ENCODE peak calls at places on chromosome 7, in four cellular contexts. T, L, S and U are unnamed samples.

GRCh38 chr7:24018331-24018730 is 265.7 kb upstream of the NPY start:
- DNase-seq in T (no peak), L (no peak), S (no peak), U (no peak)

GRCh38 chr7:68776326-68776725 is 821.9 kb upstream of the AUTS2 start:
- DNase-seq in T (no peak), L (no peak), S (no peak), U (no peak)

GRCh38 chr7:134823400-134823799 is 44.0 kb downstream of the CALD1 start:
- DNase-seq in T (peak), L (no peak), S (no peak), U (no peak)

GRCh38 chr7:158549176-158549833 is 38.3 kb downstream of the PTPRN2 start:
- DNase-seq in T (no peak), L (peak), S (no peak), U (no peak)

GRCh38 chr7:152579070-152579469 is 96.9 kb downstream of the XRCC2 start:
- DNase-seq in T (no peak), L (peak), S (no peak), U (no peak)

GRCh38 chr7:18890134-18890533 is 227.3 kb downstream of the TWIST1 start:
- DNase-seq in T (peak), L (no peak), S (peak), U (no peak)

GRCh38 chr7:109003742-109004141 is 434.1 kb downstream of the DNAJB9 start:
- DNase-seq in T (no peak), L (no peak), S (peak), U (no peak)

GRCh38 chr7:76071316-76072242 is 23.7 kb downstream of the MDH2 start:
- DNase-seq in T (peak), L (no peak), S (no peak), U (no peak)

GRCh38 chr7:46133741-46134140 is 212.7 kb upstream of the IGFBP3 start:
- DNase-seq in T (no peak), L (no peak), S (no peak), U (no peak)

GRCh38 chr7:79951415-79951814 is 183.2 kb upstream of the GNAI1 start:
- DNase-seq in T (no peak), L (no peak), S (no peak), U (no peak)

GRCh38 chr7:95066736-95067530 is 159.5 kb downstream of the PPP1R9A start:
- DNase-seq in T (peak), L (no peak), S (peak), U (no peak)

GRCh38 chr7:133139350-133139749 is 57.5 kb upstream of the CHCHD3 start:
- DNase-seq in T (peak), L (peak), S (peak), U (no peak)

GRCh38 chr7:54987772-54988171 is 31.0 kb upstream of the EGFR start:
- DNase-seq in T (no peak), L (no peak), S (no peak), U (no peak)

GRCh38 chr7:45680776-45681175 is 106.6 kb downstream of the ADCY1 start:
- DNase-seq in T (no peak), L (no peak), S (no peak), U (no peak)

GRCh38 chr7:33339074-33339805 is 209.9 kb downstream of the BBS9 start:
- DNase-seq in T (no peak), L (peak), S (peak), U (no peak)

GRCh38 chr7:40221836-40222235 is 87.0 kb downstream of the SUGCT start:
- DNase-seq in T (peak), L (no peak), S (no peak), U (no peak)

GRCh38 chr7:2357165-2357564 is 2.5 kb downstream of the EIF3B start:
- DNase-seq in T (no peak), L (peak), S (no peak), U (no peak)

GRCh38 chr7:19080076-19080475 is 37.4 kb downstream of the TWIST1 start:
- DNase-seq in T (no peak), L (no peak), S (no peak), U (no peak)

GRCh38 chr7:150791304-150791703 is 8.9 kb downstream of the TMEM176B start:
- DNase-seq in T (no peak), L (no peak), S (no peak), U (no peak)

GRCh38 chr7:66698652-66699205 is 41.8 kb upstream of the RABGEF1 start:
- DNase-seq in T (no peak), L (no peak), S (no peak), U (no peak)

GRCh38 chr7:134885967-134886352 is 100.3 kb upstream of the AGBL3 start:
- DNase-seq in T (peak), L (no peak), S (no peak), U (no peak)

GRCh38 chr7:150451097-150451793 is 815 bp downstream of the GIMAP8 start:
- DNase-seq in T (no peak), L (no peak), S (peak), U (peak)

GRCh38 chr7:4815609-4816418 is 40.4 kb downstream of the AP5Z1 start:
- DNase-seq in T (no peak), L (no peak), S (no peak), U (no peak)

GRCh38 chr7:132251327-132251659 is 325.0 kb downstream of the PLXNA4 start:
- DNase-seq in T (no peak), L (no peak), S (no peak), U (no peak)

GRCh38 chr7:38518516-38518915 is 112.7 kb downstream of the AMPH start:
- DNase-seq in T (peak), L (no peak), S (no peak), U (no peak)

GRCh38 chr7:39847227-39847626 is 102.8 kb upstream of the CDK13 start:
- DNase-seq in T (peak), L (no peak), S (no peak), U (no peak)

GRCh38 chr7:77309714-77310220 is 106.4 kb downstream of the GSAP start:
- DNase-seq in T (no peak), L (no peak), S (no peak), U (no peak)

GRCh38 chr7:99132922-99133321 is 11.0 kb downstream of the SMURF1 start:
- DNase-seq in T (peak), L (no peak), S (no peak), U (no peak)

GRCh38 chr7:99139031-99139430 is 4.9 kb downstream of the SMURF1 start:
- DNase-seq in T (peak), L (no peak), S (no peak), U (no peak)

GRCh38 chr7:99137418-99138180 is 6.3 kb downstream of the SMURF1 start:
- DNase-seq in T (peak), L (no peak), S (no peak), U (no peak)

GRCh38 chr7:99133766-99134564 is 9.9 kb downstream of the SMURF1 start:
- DNase-seq in T (no peak), L (no peak), S (no peak), U (no peak)

GRCh38 chr7:99135938-99136337 is 8.0 kb downstream of the SMURF1 start:
- DNase-seq in T (no peak), L (no peak), S (no peak), U (no peak)
- TF ChIP-seq FOS in T (no peak), L (no peak), S (no peak), U (no peak)

DNA sequence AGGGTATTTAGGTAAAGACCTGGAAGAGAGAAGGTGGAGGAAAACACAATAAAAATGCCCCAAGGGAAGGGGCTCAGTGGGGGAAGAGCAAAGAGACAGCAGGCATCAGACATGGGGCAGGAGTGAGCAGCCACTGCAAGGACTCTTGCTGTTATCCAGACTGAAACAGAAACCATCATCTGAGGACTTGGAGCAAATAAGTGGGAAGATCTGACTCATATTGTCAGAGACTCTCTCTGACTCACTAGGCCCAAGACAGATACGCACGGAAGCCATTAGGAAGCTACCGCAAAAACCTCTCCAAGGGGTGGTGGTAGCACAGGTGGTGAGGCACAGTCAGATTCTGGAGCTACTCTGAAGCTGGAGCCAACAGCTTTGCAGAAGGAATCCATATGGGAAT is 110.7 kb downstream of the RNF32 start:
- DNase-seq in T (peak), L (peak), S (peak), U (no peak)
- TF ChIP-seq FOS in T (peak), L (no peak), S (no peak), U (no peak)

GRCh38 chr7:42929449-42929848 is 2.5 kb downstream of the PSMA2 start:
- DNase-seq in T (no peak), L (no peak), S (no peak), U (no peak)

GRCh38 chr7:42930889-42931288 is 1.1 kb downstream of the PSMA2 start:
- DNase-seq in T (peak), L (peak), S (peak), U (no peak)

GRCh38 chr7:42932861-42933591 is 850 bp downstream of the MRPL32 start:
- DNase-seq in T (peak), L (peak), S (peak), U (no peak)

GRCh38 chr7:42931834-42932651 is at the start of the genes MRPL32 and PSMA2:
- DNase-seq in T (peak), L (peak), S (peak), U (peak)

DNA sequence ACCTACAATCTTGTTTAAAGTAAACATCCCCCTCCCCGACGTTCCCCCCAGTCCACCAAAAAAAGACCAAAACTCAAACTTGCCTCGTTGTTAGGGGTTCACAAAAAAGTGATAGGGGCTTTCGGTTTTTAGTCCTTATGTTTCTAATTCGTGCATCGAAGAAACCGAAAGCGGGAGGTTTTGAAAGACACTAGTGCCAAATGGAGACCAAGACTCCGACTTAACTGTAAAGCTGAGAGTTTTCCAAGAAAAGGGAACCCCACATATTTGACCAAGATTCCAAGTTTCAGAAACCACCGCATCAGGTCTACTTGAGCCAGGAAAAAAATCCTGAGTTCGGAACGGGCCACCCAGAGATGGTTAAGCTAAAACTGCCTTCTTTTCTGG is 534 bp downstream of the PSMA2 start:
- DNase-seq in T (peak), L (no peak), S (no peak), U (no peak)
- TF ChIP-seq FOS in T (no peak), L (no peak), S (no peak), U (no peak)

GRCh38 chr7:87570178-87570577 is 30.5 kb downstream of the ABCB1 start:
- DNase-seq in T (peak), L (no peak), S (no peak), U (no peak)

GRCh38 chr7:87575521-87575920 is 25.2 kb downstream of the ABCB1 start:
- DNase-seq in T (peak), L (peak), S (no peak), U (no peak)

GRCh38 chr7:87574630-87575029 is 26.1 kb downstream of the ABCB1 start:
- DNase-seq in T (peak), L (peak), S (peak), U (no peak)
- TF ChIP-seq FOS in T (peak), L (peak), S (peak), U (no peak)

DNA sequence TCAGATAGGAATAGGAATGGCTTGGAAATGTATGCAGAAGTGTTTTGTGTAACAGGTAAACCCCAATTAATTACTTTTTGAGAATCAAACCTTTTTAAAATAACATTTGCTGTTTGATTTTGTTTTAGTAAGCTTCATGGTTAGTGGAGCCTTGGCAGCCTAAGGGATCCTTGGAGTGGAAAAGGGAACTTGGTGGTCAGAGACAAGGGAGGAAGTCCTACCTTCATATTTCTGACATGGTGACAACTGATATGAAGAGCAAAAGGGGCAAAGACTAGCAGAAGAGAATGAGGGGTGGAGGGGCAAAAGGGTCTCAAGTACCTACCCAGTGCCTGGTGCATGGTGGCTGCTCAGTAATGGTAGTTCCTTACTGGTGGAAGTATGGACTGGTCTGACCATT is 32.3 kb downstream of the AHCYL2 start:
- DNase-seq in T (no peak), L (no peak), S (no peak), U (no peak)
- TF ChIP-seq FOS in T (no peak), L (no peak), S (no peak), U (no peak)

DNA sequence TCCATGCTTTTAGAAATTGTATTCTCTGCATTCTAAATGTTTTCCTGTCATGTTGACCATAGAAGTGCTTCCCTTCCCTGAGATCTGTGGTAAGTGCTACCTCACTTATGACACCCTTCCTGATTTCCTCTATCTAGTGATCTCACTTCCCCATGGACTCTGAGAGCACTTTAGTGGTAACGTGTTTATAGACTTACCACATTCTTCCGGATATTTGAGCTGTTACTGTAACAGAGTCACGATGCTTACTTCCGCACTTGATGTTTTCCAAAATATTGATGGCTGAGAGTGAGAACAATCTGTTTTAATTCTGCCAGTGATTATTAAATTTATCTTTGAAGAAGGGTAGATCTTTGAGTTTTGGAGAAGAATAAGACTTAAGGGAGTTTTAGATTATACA is 60.1 kb upstream of the NAMPT start:
- DNase-seq in T (no peak), L (no peak), S (peak), U (no peak)
- TF ChIP-seq FOS in T (no peak), L (no peak), S (no peak), U (no peak)

DNA sequence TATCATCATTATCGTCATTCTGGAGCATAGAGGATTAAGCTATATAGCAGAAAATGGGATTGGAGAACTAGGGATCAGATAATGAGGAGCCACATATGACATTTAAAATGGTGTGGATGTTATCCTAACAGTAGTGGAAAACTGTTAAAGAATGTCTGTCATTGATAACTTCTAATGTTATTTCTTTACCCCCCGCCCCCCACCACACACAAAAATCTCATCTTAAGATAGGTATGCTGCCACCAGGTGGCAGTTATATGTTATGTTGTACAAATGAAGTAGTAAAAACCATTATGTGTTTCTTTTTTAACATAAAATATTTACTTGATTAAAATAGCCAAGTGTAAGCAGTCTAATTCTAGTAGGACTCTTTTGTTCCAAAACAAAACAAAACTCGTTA is 13.0 kb downstream of the AKAP9 start:
- DNase-seq in T (peak), L (peak), S (peak), U (no peak)
- TF ChIP-seq FOS in T (no peak), L (no peak), S (no peak), U (no peak)

DNA sequence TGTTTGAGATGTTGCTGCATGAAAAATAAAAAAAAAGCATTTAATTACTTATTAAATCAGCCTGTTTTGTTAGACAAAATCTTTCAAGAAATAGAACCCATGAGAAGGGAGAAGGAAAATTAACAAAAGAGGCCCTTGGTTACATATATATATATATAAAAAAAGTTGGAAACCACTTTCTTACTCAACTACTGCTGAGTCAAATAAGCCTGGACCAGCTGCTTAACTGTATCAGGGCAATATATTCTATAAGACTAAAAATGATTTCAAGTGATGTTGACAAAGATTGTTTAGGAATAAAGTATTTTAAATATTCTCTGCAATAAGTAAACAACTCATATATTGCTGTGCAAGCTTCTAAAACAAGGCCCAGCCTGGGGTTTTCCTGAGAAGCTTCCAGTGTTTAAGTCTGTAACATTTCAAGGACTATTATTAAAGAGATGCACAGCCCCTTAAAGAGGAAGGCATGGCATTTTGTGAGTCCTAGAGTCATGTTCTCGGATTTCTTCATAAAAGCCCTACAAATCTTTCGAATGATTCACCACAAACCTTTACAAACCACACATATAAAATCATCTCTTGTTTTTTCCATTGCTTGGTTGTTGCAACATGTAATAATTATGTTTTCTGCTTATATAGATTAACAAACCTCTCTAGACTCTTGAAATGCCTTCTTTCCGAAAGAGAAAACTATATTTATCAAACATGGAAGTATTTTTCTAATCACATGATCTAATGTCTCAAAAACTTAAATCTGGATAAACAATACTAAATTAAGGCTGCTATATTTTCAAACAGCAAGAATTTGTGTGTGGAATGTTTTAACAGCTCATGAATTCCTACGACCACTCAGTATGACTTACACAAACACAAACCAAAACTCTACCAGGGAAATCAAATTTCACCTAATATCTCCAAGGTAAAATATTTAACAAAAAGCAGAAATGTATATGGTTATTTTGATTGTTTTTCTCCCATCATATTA is 14.3 kb downstream of the JAZF1 start:
- DNase-seq in T (peak), L (no peak), S (no peak), U (no peak)
- TF ChIP-seq FOS in T (peak), L (no peak), S (no peak), U (no peak)

GRCh38 chr7:74182453-74183090 is 8.4 kb downstream of the EIF4H start:
- DNase-seq in T (no peak), L (no peak), S (no peak), U (no peak)

GRCh38 chr7:74178632-74179031 is 4.5 kb downstream of the EIF4H start:
- DNase-seq in T (peak), L (peak), S (no peak), U (no peak)

GRCh38 chr7:74179935-74180604 is 5.9 kb downstream of the EIF4H start:
- DNase-seq in T (no peak), L (no peak), S (no peak), U (no peak)

GRCh38 chr7:74181821-74182220 is 7.7 kb downstream of the EIF4H start:
- DNase-seq in T (no peak), L (no peak), S (no peak), U (no peak)

DNA sequence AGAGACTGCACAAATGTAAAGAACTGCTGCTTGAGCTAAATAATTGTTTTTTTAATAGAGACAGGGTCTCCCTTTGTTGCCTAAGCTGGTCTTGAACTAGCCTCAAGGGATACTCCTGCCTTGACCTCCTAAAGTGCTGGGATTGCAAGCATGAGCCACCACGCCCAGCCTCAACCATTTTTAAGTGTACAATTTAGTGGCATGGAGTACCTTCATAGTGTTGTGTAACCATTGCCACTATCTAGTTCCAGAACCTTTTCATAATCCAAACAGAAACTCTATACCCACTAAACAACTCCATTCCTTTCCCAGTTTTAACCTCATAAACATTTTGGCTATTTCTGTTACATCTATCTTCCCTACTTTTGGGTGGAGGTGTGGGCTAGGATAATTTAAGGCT is 6.7 kb downstream of the EIF4H start:
- DNase-seq in T (peak), L (no peak), S (no peak), U (no peak)
- TF ChIP-seq FOS in T (no peak), L (no peak), S (no peak), U (no peak)